ENCODE peak calls at places on chromosomes 1 and 21, in four cellular contexts. S is K562, R is HepG2, Y is GM12878. I is an unnamed sample.

GRCh38 chr1:154459044-154459443 is 43.0 kb upstream of the TDRD10 start:
- DNase-seq in S (no peak), R (no peak), Y (no peak), I (no peak)

GRCh38 chr1:207818971-207819451 is 67.2 kb downstream of the CD46 start:
- DNase-seq in S (no peak), R (no peak), Y (no peak), I (no peak)

GRCh38 chr1:183942933-183943693 is 94.4 kb downstream of the COLGALT2 start:
- DNase-seq in S (peak), R (no peak), Y (peak), I (no peak)

GRCh38 chr1:31891280-31891679 is 46.9 kb downstream of the PTP4A2 start:
- DNase-seq in S (no peak), R (no peak), Y (peak), I (no peak)

GRCh38 chr1:207824691-207825090 is 72.8 kb downstream of the CD46 start:
- DNase-seq in S (no peak), R (no peak), Y (peak), I (no peak)

GRCh38 chr1:228430243-228430642 is 13.6 kb upstream of the TRIM17 start:
- DNase-seq in S (no peak), R (no peak), Y (no peak), I (no peak)

GRCh38 chr1:87968259-87968955 is 639.7 kb downstream of the LMO4 start:
- DNase-seq in S (no peak), R (no peak), Y (no peak), I (no peak)

GRCh38 chr1:45375104-45376090 is 35.2 kb upstream of the MUTYH start:
- DNase-seq in S (no peak), R (no peak), Y (no peak), I (no peak)

GRCh38 chr1:69913967-69914366 is 291.4 kb downstream of the LRRC40 start:
- DNase-seq in S (no peak), R (no peak), Y (no peak), I (no peak)

GRCh38 chr21:35163381-35163780 is 114.3 kb upstream of the RUNX1 start:
- DNase-seq in S (no peak), R (no peak), Y (no peak), I (no peak)

GRCh38 chr1:184289825-184290550 is 96.8 kb upstream of the C1orf21 start:
- DNase-seq in S (no peak), R (no peak), Y (no peak), I (no peak)

GRCh38 chr1:52423771-52424170 is 19.4 kb downstream of the PRPF38A start:
- DNase-seq in S (peak), R (no peak), Y (no peak), I (no peak)

GRCh38 chr1:20158358-20159070 is 19.4 kb downstream of the PLA2G2F start:
- DNase-seq in S (no peak), R (no peak), Y (no peak), I (no peak)

GRCh38 chr21:41128981-41129380 is 39.0 kb upstream of the BACE2 start:
- DNase-seq in S (no peak), R (no peak), Y (no peak), I (no peak)

GRCh38 chr1:241499910-241500309 is 19.6 kb downstream of the FH start:
- DNase-seq in S (peak), R (peak), Y (no peak), I (no peak)

GRCh38 chr1:79792212-79792575 is 785.7 kb upstream of the ADGRL4 start:
- DNase-seq in S (no peak), R (no peak), Y (no peak), I (no peak)

GRCh38 chr1:149899460-149900284 is at the start of gene BOLA1:
- DNase-seq in S (no peak), R (peak), Y (peak), I (peak)

GRCh38 chr1:177800386-177801058 is 169.3 kb downstream of the SEC16B start:
- DNase-seq in S (no peak), R (no peak), Y (peak), I (no peak)

GRCh38 chr21:45141507-45141906 is 67.1 kb downstream of the ADARB1 start:
- DNase-seq in S (no peak), R (no peak), Y (no peak), I (no peak)

GRCh38 chr1:4796999-4797375 is 142.6 kb downstream of the AJAP1 start:
- DNase-seq in S (no peak), R (no peak), Y (no peak), I (no peak)

GRCh38 chr1:235588916-235589515 is 60.6 kb downstream of the GNG4 start:
- DNase-seq in S (peak), R (no peak), Y (no peak), I (no peak)

GRCh38 chr1:160580208-160580812 is 1.0 kb upstream of the CD84 start:
- DNase-seq in S (no peak), R (no peak), Y (no peak), I (no peak)

GRCh38 chr1:98389809-98390208 is 271.7 kb upstream of the SNX7 start:
- DNase-seq in S (no peak), R (no peak), Y (no peak), I (no peak)

GRCh38 chr1:226938903-226939438 is 1.1 kb upstream of the COQ8A start:
- DNase-seq in S (no peak), R (peak), Y (no peak), I (no peak)

GRCh38 chr21:45385549-45386050 is 19.4 kb upstream of the COL18A1 start:
- DNase-seq in S (no peak), R (no peak), Y (no peak), I (no peak)

GRCh38 chr1:85122169-85122568 is 73.9 kb upstream of the MCOLN3 start:
- DNase-seq in S (no peak), R (no peak), Y (no peak), I (no peak)

DNA sequence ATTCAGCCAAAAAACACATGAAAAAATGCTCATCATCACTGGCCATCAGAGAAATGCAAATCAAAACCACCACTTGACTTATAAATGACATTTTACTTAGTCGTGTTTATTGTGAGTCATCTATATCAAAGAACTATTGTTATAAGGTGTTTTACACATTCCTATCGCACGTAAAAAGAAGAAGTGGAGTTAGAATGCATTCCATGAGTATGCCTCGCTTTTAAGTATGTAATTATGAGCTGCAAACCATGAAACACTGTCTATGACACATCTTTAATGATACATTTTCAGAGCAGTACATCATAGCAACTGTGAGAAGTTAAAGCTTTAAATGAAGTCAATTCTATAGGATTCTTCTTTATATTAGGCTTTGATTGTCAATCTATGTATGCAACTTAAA is 614.3 kb upstream of the ADAMTS5 start:
- DNase-seq in S (no peak), R (no peak), Y (no peak), I (no peak)
- TF ChIP-seq CREB1 in S (no peak), R (no peak), Y (no peak), I (no peak)

GRCh38 chr1:200546577-200546976 is 74.0 kb downstream of the KIF14 start:
- DNase-seq in S (no peak), R (no peak), Y (no peak), I (no peak)
- TF ChIP-seq ZNF274 in S (no peak), R (no peak), Y (no peak), I (no peak)

GRCh38 chr1:219697667-219698066 is 84.8 kb upstream of the ZC3H11B start:
- DNase-seq in S (no peak), R (no peak), Y (no peak), I (no peak)
- TF ChIP-seq CREB1 in S (no peak), R (no peak), Y (no peak), I (no peak)

GRCh38 chr1:9203623-9204022 is 31.0 kb upstream of the H6PD start:
- DNase-seq in S (no peak), R (no peak), Y (no peak), I (no peak)

GRCh38 chr1:9200441-9200840 is 34.1 kb upstream of the H6PD start:
- DNase-seq in S (no peak), R (no peak), Y (no peak), I (no peak)

GRCh38 chr1:9204156-9204720 is 30.3 kb upstream of the H6PD start:
- DNase-seq in S (no peak), R (no peak), Y (no peak), I (no peak)

GRCh38 chr1:9201421-9202239 is 32.9 kb upstream of the H6PD start:
- DNase-seq in S (no peak), R (no peak), Y (no peak), I (no peak)

DNA sequence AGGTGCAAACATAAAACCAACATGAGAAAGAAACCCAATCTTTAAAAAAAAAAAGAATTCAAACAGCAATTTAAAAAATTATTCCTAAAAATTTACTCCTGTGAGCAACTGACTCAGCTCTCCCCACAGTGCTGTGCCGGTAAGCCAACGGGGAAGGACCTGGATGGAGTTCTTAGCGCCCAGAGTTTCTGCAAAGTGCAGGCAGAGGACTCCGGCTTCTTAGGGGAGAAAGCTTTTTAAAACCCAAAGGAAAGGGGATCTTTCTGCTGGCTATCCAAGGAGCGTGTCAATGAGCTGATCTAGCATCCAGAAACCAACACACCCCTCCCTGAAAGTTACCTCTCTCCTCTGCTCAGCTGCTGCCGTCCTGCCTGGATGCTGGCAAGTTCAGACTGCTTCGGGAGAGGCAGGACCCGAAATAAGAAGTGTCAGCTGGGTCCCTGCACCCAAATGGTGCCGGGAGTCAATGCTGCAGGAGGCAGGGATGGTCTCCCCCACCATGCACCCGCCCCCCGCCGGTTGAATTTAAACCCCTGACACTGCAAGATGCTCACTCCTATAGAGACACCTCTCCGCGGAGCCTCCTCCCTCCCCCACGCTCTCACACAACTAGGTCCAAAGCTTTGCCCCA is 32.2 kb upstream of the H6PD start:
- DNase-seq in S (no peak), R (no peak), Y (no peak), I (no peak)
- TF ChIP-seq ZNF274 in S (no peak), R (no peak), Y (no peak), I (no peak)